ENCODE peak calls at places on chromosome 11, in nine cellular contexts. Q is A549, W is IMR-90, P is neural progenitor cell, H is upper lobe of right lung, E is foreskin fibroblast, F is GM12864, I is PC-3, S is GM23338. M is an unnamed sample.

GRCh38 chr11:106077609-106078517 is at the start of gene AASDHPPT:
- DNase-seq in P (no peak), W (peak), S (peak), Q (peak), E (peak), H (no peak), F (no peak), I (peak), M (no peak)

GRCh38 chr11:11148104-11148509 is 204.9 kb downstream of the CSNK2A3 start:
- DNase-seq in I (peak), P (peak), E (peak), H (peak), Q (peak), S (peak), W (peak), F (no peak), M (peak)

GRCh38 chr11:67022341-67022933 is 497 bp upstream of the SYT12 start:
- DNase-seq in I (peak), E (peak), Q (peak), P (no peak), W (peak), F (no peak), S (no peak), H (no peak), M (no peak)

GRCh38 chr11:57476223-57476882 is 16.0 kb downstream of the RTN4RL2 start:
- DNase-seq in Q (no peak), H (peak), F (no peak), P (peak), S (peak), W (no peak), I (peak), E (peak), M (no peak)

GRCh38 chr11:95850137-95850536 is 59.8 kb downstream of the CEP57 start:
- DNase-seq in E (peak), W (peak), H (no peak), Q (no peak), F (no peak), I (peak), S (no peak), P (no peak), M (no peak)

GRCh38 chr11:72807789-72808188 is 6.4 kb upstream of the ATG16L2 start:
- DNase-seq in F (no peak), I (no peak), E (no peak), S (no peak), W (no peak), P (peak), Q (no peak), H (no peak), M (no peak)

GRCh38 chr11:33534575-33534974 is 166.1 kb downstream of the C11orf91 start:
- DNase-seq in S (no peak), P (no peak), I (peak), H (no peak), E (no peak), F (no peak), W (peak), Q (no peak), M (no peak)

GRCh38 chr11:14503023-14503422 is 3.4 kb upstream of the COPB1 start:
- DNase-seq in E (peak), Q (no peak), F (no peak), S (no peak), I (no peak), W (peak), H (no peak), P (no peak), M (peak)

GRCh38 chr11:71323876-71324526 is 71.6 kb upstream of the SHANK2 start:
- DNase-seq in S (no peak), I (no peak), F (no peak), E (no peak), P (no peak), Q (no peak), H (peak), W (no peak), M (no peak)

DNA sequence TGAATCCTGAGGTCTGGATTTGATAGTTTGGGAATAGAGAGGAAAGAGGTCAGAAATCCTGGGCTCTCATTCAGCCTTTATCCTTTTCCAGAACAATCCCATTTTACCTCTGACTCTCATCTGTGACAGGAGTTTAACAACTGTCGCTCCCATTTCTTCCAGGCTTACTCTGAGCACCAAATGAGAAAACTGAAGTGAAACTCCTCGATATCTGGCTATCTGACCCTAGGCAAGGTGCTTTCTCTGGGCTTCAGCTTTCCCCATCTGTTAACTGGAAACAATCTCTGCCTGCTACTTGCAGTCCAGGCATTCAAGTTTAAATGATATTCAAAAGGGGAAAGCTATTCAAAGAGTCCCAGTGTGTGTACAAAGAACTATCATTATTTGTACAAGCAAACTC is 50.1 kb downstream of the NRXN2 start:
- DNase-seq in W (no peak), Q (no peak), S (no peak), E (no peak), F (no peak), H (no peak), I (no peak), P (no peak), M (no peak)
- TF ChIP-seq CTCF in W (no peak), Q (no peak), S (no peak), E (no peak), F (no peak), H (no peak), I (no peak), P (no peak), M (no peak)

GRCh38 chr11:124082371-124082770 is 32.9 kb upstream of the VWA5A start:
- DNase-seq in F (no peak), W (no peak), S (no peak), H (no peak), Q (no peak), P (no peak), E (no peak), I (no peak), M (no peak)
- H3K4me3 ChIP-seq in F (no peak), W (no peak), S (no peak), H (no peak), Q (no peak), P (no peak), E (no peak), I (no peak), M (no peak)

GRCh38 chr11:18005376-18006129 is 7.3 kb downstream of the SERGEF start:
- DNase-seq in H (no peak), P (no peak), S (no peak), W (no peak), E (no peak), Q (no peak), I (no peak), F (no peak), M (no peak)
- TF ChIP-seq CTCF in H (no peak), P (no peak), S (no peak), W (no peak), E (no peak), Q (no peak), I (no peak), F (no peak), M (no peak)

DNA sequence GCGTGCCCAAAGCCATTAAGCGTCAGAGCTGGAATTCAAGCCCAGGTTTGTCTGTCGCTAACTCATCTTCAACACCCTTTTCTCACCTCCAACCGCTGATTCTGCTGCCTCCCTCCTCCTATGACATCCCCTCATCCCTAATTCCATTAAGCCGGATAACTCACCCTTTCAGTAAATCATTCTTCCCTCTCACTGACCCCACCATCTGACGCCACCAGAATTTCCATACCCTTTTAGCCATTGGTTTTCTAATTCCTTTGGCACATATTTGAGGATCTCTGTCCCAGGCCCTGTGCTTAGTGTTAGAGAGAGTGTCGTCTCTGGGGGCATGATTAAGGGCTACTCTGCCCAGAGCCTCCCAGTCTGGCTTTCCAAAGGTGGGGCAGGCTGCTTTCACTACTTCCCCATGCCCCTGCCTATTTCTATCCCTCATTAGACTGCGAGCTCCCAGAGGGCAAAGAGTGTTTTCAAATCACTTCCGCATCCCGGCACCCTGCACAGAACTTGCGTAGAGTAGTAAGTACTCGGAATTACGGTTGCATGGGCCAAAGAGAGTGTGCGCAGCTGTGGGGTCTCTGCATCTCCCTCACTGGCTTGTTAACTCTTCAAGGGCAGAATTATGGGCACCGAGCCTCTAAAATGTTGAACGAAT is 3.9 kb downstream of the KLHL35 start:
- DNase-seq in W (no peak), Q (no peak), S (no peak), I (no peak), H (peak), P (no peak), E (no peak), F (no peak), M (no peak)
- H3K4me3 ChIP-seq in W (no peak), Q (no peak), S (peak), I (peak), H (no peak), P (no peak), E (no peak), F (no peak), M (no peak)

GRCh38 chr11:62791501-62792192 is at the start of gene TMEM223:
- DNase-seq in W (peak), P (peak), F (no peak), E (peak), H (peak), Q (peak), I (peak), S (peak), M (no peak)
- TF ChIP-seq CTCF in W (peak), P (peak), F (peak), E (no peak), H (peak), Q (no peak), I (no peak), S (peak), M (peak)

DNA sequence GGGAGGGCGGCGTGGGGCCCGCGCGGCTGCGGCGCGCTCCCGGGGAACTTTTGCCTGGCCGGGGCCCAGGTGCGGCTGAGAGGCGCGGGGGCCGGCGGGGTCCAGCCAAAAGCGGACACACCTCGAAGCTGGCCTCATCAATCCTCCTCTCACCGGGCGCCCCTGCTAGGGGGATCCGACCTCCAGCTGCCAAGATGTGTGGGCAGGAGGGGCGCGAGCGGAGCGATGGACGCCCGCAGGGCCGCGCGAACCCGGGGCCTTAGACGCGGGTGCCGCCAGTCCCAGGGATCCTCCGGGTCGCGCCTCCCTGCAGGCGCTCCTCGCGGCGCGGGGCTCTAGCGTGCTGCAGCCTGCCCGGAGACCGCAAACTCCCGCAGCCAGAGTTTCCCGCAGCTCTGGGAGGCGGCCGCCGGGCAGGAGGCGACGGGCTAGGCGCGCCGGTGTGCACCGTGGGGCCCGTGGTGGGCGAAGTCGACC is 785 bp downstream of the IGSF9B start:
- DNase-seq in W (no peak), Q (no peak), P (peak), I (no peak), F (no peak), H (no peak), S (peak), E (no peak), M (no peak)
- H3K4me3 ChIP-seq in W (no peak), Q (peak), P (peak), I (peak), F (peak), H (peak), S (peak), E (no peak), M (no peak)

GRCh38 chr11:19730373-19730772 is 17.7 kb downstream of the NAV2 start:
- DNase-seq in W (no peak), Q (no peak), E (peak), F (no peak), I (no peak), P (no peak), H (no peak), S (no peak), M (no peak)
- TF ChIP-seq CTCF in W (no peak), Q (no peak), E (no peak), F (no peak), I (no peak), P (no peak), H (no peak), S (no peak), M (no peak)

DNA sequence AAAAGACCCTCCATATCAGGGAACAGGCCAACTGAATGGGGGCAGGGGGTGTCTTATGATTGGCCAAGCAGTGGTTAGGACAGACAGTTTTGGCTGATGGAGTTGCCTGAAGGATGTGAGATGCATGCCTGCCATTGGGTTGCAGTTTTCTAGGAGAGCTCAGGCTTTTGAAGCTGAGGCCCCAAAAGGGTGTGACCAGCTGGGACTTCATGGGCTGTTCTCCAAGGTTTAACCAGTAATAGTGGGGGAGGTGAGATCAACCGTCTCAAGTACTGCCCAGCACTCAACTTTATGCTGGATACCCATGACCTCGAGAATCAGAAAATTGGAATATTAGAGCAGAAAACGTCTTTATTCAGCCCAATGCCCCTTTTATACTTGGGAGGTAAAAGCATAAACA is 13.5 kb downstream of the DTX4 start:
- DNase-seq in H (no peak), Q (no peak), F (no peak), E (peak), S (no peak), P (no peak), W (no peak), I (no peak), M (no peak)
- H3K4me3 ChIP-seq in H (no peak), Q (no peak), F (no peak), E (no peak), S (no peak), P (no peak), W (no peak), I (no peak), M (no peak)

GRCh38 chr11:100574894-100575769 is 112.0 kb upstream of the ARHGAP42 start:
- DNase-seq in H (no peak), S (peak), F (no peak), P (no peak), E (peak), W (peak), Q (peak), I (peak), M (no peak)
- TF ChIP-seq CTCF in H (peak), S (no peak), F (no peak), P (peak), E (peak), W (peak), Q (peak), I (peak), M (peak)

GRCh38 chr11:811446-812245 is 1.9 kb downstream of the RPLP2 start:
- DNase-seq in H (no peak), W (no peak), F (no peak), I (no peak), P (no peak), S (no peak), E (peak), Q (no peak), M (no peak)
- H3K4me3 ChIP-seq in H (no peak), W (no peak), F (peak), I (peak), P (peak), S (peak), E (peak), Q (peak), M (peak)

M was measured in AG04449.